ENCODE peak calls at places on chromosomes 4 and X, in seven cellular contexts. V is neuronal stem cell, O is H1, Q is IMR-90, R is H9, T is mesenchymal stem cell, P is mesendoderm. D is an unnamed sample.

GRCh38 chr4:133581971-133582619 is 433.0 kb downstream of the PCDH10 start:
- DNase-seq in R (no peak), Q (no peak), P (no peak), V (no peak), O (no peak), T (peak; percentile 20), D (no peak)

GRCh38 chr4:3305610-3306371 is 13.0 kb downstream of the RGS12 start:
- DNase-seq in R (no peak), T (peak; percentile 73), Q (peak; percentile 62), O (no peak), P (peak; percentile 11), V (no peak), D (no peak)

GRCh38 chr4:151866266-151866918 is 105.6 kb upstream of the GATB start:
- DNase-seq in P (peak; percentile 8), V (no peak), Q (no peak), T (no peak), O (no peak), R (no peak), D (no peak)

GRCh38 chrX:115584715-115585114 is 23.7 kb downstream of the PLS3 start:
- DNase-seq in R (no peak), O (no peak), V (no peak), P (no peak), Q (peak; percentile 64), T (peak; percentile 61), D (no peak)

GRCh38 chr4:167854881-167855280 is 237.5 kb upstream of the ANXA10 start:
- DNase-seq in V (no peak), P (no peak), Q (no peak), R (no peak), T (no peak), O (no peak), D (no peak)

GRCh38 chrX:16953606-16954211 is 7.3 kb downstream of the REPS2 start:
- DNase-seq in R (no peak), V (no peak), Q (no peak), T (no peak), P (no peak), O (no peak), D (peak; percentile 71)

GRCh38 chr4:14383652-14384051 is 618.6 kb upstream of the CPEB2 start:
- DNase-seq in P (no peak), T (no peak), Q (no peak), R (no peak), V (no peak), O (no peak), D (no peak)

GRCh38 chr4:1939664-1940509 is 68.7 kb downstream of the NSD2 start:
- DNase-seq in R (no peak), T (peak; percentile 69), O (no peak), Q (peak; percentile 95), P (no peak), V (no peak), D (no peak)

GRCh38 chrX:153714256-153714655 is 9.9 kb downstream of the BCAP31 start:
- DNase-seq in P (no peak), T (no peak), R (no peak), Q (peak; percentile 13), V (no peak), O (no peak), D (no peak)

GRCh38 chrX:112058766-112059165 is 23.8 kb downstream of the TRPC5 start:
- DNase-seq in T (no peak), O (no peak), V (no peak), R (no peak), Q (no peak), P (no peak), D (peak; percentile 83)

DNA sequence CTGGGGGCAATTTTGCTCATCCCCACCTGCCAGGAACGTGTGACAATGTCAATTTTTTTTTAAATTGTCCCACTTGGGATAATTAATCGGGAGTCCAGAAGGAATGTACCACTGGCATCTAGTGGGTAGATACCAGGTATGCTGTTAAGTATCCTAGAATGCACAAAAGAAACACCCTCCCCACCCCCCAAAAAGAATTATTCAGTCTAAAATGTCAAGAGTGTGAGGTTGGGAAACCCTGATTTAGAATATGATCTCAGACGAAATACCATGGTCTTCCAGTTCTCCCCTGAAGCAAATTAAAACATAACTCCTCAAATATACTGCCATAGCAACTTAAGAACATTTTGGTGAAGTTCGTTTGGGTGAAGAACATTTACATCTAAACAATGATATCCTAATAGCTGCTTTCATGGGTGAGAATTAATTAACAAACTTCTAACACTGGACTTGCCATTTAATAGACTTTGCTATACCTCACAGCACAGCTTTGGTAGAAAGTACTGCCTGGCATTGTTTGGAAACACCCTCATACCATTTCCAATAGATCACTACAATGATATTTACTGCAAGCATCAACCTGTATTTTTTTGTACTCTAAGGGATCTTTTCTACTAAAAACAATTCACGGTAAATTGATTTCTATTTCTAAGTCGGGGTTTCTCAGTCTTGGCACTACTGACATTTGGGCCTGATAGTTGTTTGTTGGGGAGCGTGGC is 36.5 kb downstream of the SH3RF1 start:
- DNase-seq in T (no peak), V (no peak), Q (no peak), O (no peak), P (no peak), R (no peak), D (no peak)
- H4K8ac ChIP-seq in T (no peak overlapping the region), V (no peak overlapping the region), Q (no peak overlapping the region), O (no peak overlapping the region), P (no peak overlapping the region), R (no peak overlapping the region), D (no peak overlapping the region)

DNA sequence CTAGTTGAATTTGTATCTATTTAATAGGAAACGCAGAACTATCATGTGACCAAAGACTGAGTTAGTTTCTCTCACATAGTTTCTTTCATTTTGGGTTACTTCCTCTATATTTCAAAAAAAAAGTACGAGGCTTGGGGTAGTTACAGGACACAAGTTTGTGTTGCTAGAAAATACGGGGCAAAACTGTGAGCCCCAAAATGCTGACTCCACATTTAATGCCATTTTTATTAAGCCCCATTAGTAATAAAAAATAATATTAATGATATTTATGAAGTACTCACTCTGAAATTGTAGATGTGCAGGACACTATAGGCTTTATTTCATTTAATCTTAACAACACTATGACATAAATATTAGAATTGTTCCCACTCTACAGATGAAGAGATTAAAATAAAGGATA is 268.6 kb downstream of the DTHD1 start:
- DNase-seq in T (no peak), Q (no peak), V (no peak), R (no peak), O (no peak), P (no peak), D (no peak)
- H4K8ac ChIP-seq in T (no peak overlapping the region), Q (no peak overlapping the region), V (no peak overlapping the region), R (no peak overlapping the region), O (no peak overlapping the region), P (no peak overlapping the region), D (no peak overlapping the region)

GRCh38 chr4:148648599-148648998 is 206.4 kb upstream of the NR3C2 start:
- DNase-seq in Q (no peak), T (no peak), O (no peak), R (no peak), P (no peak), V (no peak), D (no peak)

GRCh38 chr4:148642907-148643306 is 200.7 kb upstream of the NR3C2 start:
- DNase-seq in P (no peak), V (no peak), O (no peak), T (no peak), Q (no peak), R (no peak), D (no peak)

GRCh38 chr4:148649669-148650331 is 207.6 kb upstream of the NR3C2 start:
- DNase-seq in P (peak; percentile 77), V (no peak), T (no peak), R (no peak), Q (peak; percentile 49), O (no peak), D (peak; percentile 20)

GRCh38 chr4:148643851-148644250 is 201.6 kb upstream of the NR3C2 start:
- DNase-seq in T (no peak), Q (no peak), V (no peak), O (no peak), P (no peak), R (no peak), D (no peak)
- H4K8ac ChIP-seq in T (no peak overlapping the region), Q (no peak overlapping the region), V (no peak overlapping the region), O (no peak overlapping the region), P (no peak overlapping the region), R (no peak overlapping the region), D (no peak overlapping the region)

GRCh38 chr4:44493924-44494323 is 45.3 kb upstream of the KCTD8 start:
- DNase-seq in R (peak; percentile 50), O (no peak), V (peak; percentile 14), Q (no peak), P (peak; percentile 56), T (peak; percentile 7), D (peak; percentile 52)
- H4K8ac ChIP-seq in R (no peak overlapping the region), O (no peak overlapping the region), V (no peak overlapping the region), Q (no peak overlapping the region), P (no peak overlapping the region), T (no peak overlapping the region), D (no peak overlapping the region)

GRCh38 chr4:6492027-6492590 is 19.7 kb upstream of the PPP2R2C start:
- DNase-seq in Q (no peak), V (no peak), T (no peak), O (no peak), R (peak; percentile 15), P (no peak), D (no peak)
- H4K8ac ChIP-seq in Q (no peak overlapping the region), V (no peak overlapping the region), T (no peak overlapping the region), O (peak overlapping the region; percentile 16), R (no peak overlapping the region), P (no peak overlapping the region), D (no peak overlapping the region)

GRCh38 chr4:39526810-39527295 is 386 bp downstream of the UGDH start:
- DNase-seq in P (no peak), T (no peak), R (no peak), O (no peak), Q (no peak), V (peak; percentile 12), D (no peak)
- H4K8ac ChIP-seq in P (no peak overlapping the region), T (no peak overlapping the region), R (no peak overlapping the region), O (peak overlapping the region; percentile 83), Q (peak overlapping the region; percentile 56), V (peak overlapping the region; percentile 17), D (peak overlapping the region; percentile 77)

GRCh38 chr4:19497692-19498091 is 754.0 kb upstream of the SLIT2 start:
- DNase-seq in R (no peak), V (no peak), P (no peak), Q (no peak), T (no peak), O (no peak), D (no peak)
- H4K8ac ChIP-seq in R (no peak overlapping the region), V (no peak overlapping the region), P (no peak overlapping the region), Q (no peak overlapping the region), T (no peak overlapping the region), O (no peak overlapping the region), D (no peak overlapping the region)

DNA sequence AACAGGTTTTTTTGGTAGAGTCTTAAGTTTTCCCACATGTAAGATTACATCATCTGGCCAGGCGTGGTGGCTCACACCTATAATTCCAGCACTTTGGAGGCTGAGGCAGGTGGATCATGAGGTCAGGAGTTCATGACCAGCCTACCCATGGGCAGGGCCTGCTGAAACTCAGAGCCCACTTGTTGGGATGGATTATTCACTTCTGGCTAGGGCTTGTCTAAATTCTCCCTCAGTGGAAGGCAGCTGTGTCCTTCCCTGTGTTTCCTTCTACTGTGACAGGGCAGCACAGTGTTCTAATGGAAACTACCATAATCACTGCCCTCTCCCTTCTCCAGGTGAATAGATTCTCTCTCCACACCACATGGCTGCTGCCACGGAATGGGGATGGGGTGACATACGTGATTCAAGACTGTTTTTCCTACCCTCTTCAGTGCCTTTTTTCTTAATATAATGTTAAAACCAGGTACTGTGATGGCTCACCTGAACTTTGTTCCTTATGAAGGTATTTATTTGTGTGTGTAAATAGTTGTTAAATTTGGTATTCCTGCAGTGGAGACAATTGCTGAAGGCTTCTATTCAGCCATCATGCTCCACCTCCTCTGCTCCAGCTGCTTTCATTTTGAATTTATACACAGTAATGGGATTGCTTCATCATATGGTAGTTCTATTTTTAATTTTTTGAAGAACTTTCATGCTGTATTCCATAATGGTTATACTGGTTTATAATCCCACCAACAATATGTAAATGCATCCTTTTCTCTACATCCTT is 287.2 kb upstream of the HS3ST1 start:
- DNase-seq in R (no peak), T (no peak), Q (no peak), O (no peak), P (no peak), V (no peak), D (no peak)
- H4K8ac ChIP-seq in R (no peak overlapping the region), T (no peak overlapping the region), Q (no peak overlapping the region), O (no peak overlapping the region), P (no peak overlapping the region), V (no peak overlapping the region), D (no peak overlapping the region)

D was measured in trophoblast cell.